ENCODE peak calls at places on chromosomes 12 and 14, in six cellular contexts. K is AML-193; W is effector memory CD8-positive, alpha-beta T cell; X is stimulated activated CD4-positive, alpha-beta T cell treated with anti-CD3 and anti-CD28 coated beads, Interleukin-1b, Interleukin-23, amount 100 ng/mL, for 24 hours; Q is NAMALWA; R is effector CD4-positive, alpha-beta T cell. D is an unnamed sample.

GRCh38 chr14:26598081-26598671 is 343 bp upstream of the NOVA1 start:
- DNase-seq in K (no peak), Q (no peak), R (no peak), W (no peak), X (no peak), D (peak)

GRCh38 chr12:63353559-63353958 is 202.6 kb upstream of the AVPR1A start:
- DNase-seq in X (no peak), W (no peak), K (no peak), R (no peak), Q (peak), D (no peak)

GRCh38 chr14:93975791-93976476 is 436 bp downstream of the ASB2 start:
- DNase-seq in Q (peak), X (no peak), R (no peak), W (no peak), K (no peak), D (peak)

GRCh38 chr14:75046899-75047298 is 4.4 kb downstream of the MLH3 start:
- DNase-seq in Q (no peak), W (no peak), X (no peak), R (no peak), K (no peak), D (no peak)

GRCh38 chr12:13945641-13946040 is 35.8 kb downstream of the GRIN2B start:
- DNase-seq in X (no peak), W (no peak), R (no peak), K (no peak), Q (no peak), D (no peak)

GRCh38 chr12:69338120-69338859 is 9.9 kb upstream of the LYZ start:
- DNase-seq in W (no peak), Q (peak), K (peak), R (no peak), X (no peak), D (peak)

GRCh38 chr12:99057670-99058069 is 412.6 kb downstream of the APAF1 start:
- DNase-seq in X (no peak), Q (no peak), R (no peak), W (no peak), K (no peak), D (no peak)

GRCh38 chr12:879641-880040 is 69.9 kb downstream of the RAD52 start:
- DNase-seq in K (no peak), R (no peak), W (no peak), X (no peak), Q (no peak), D (no peak)

GRCh38 chr12:6231359-6232268 is 31.4 kb downstream of the CD9 start:
- DNase-seq in Q (no peak), R (no peak), W (no peak), X (no peak), K (no peak), D (no peak)

GRCh38 chr12:82848846-82849245 is 162.1 kb downstream of the TMTC2 start:
- DNase-seq in Q (no peak), R (no peak), W (no peak), X (no peak), K (no peak), D (no peak)

GRCh38 chr14:51419685-51420084 is 179.6 kb downstream of the TMX1 start:
- DNase-seq in Q (peak), W (peak), R (peak), K (no peak), X (no peak), D (no peak)

GRCh38 chr12:130870442-130871285 is 1.2 kb upstream of the RAN start:
- DNase-seq in W (peak), R (peak), K (peak), X (peak), Q (peak), D (peak)

GRCh38 chr14:72699852-72700257 is 194.0 kb downstream of the DPF3 start:
- DNase-seq in Q (no peak), R (no peak), X (no peak), W (no peak), K (peak), D (peak)

GRCh38 chr14:93935213-93935612 is 8.1 kb downstream of the FAM181A start:
- DNase-seq in K (no peak), X (no peak), W (no peak), R (no peak), Q (no peak), D (no peak)

GRCh38 chr12:40794087-40794486 is 101.8 kb downstream of the CNTN1 start:
- DNase-seq in R (no peak), Q (no peak), W (no peak), K (no peak), X (no peak), D (no peak)

GRCh38 chr14:104358528-104359300 is 220.3 kb downstream of the KIF26A start:
- DNase-seq in Q (no peak), R (no peak), K (no peak), W (no peak), X (no peak), D (no peak)

GRCh38 chr12:66423290-66423689 is 121.0 kb downstream of the HELB start:
- DNase-seq in X (no peak), Q (no peak), K (no peak), W (no peak), R (no peak), D (no peak)

GRCh38 chr12:109723311-109723791 is 9.7 kb downstream of the FAM222A start:
- DNase-seq in W (no peak), Q (no peak), X (no peak), R (no peak), K (no peak), D (no peak)

GRCh38 chr14:87869619-87870583 is 123.1 kb downstream of the GALC start:
- DNase-seq in W (no peak), K (no peak), Q (no peak), R (no peak), X (no peak), D (no peak)

GRCh38 chr12:118946256-118946655 is 35.1 kb upstream of the SRRM4 start:
- DNase-seq in R (no peak), W (no peak), X (no peak), Q (no peak), K (no peak), D (no peak)

GRCh38 chr12:74490390-74491064 is 47.1 kb upstream of the ATXN7L3B start:
- DNase-seq in R (no peak), K (no peak), X (no peak), W (no peak), Q (peak), D (no peak)

GRCh38 chr12:7069386-7069785 is 8.9 kb downstream of the C1S start:
- DNase-seq in R (no peak), Q (no peak), W (no peak), X (no peak), K (no peak), D (no peak)

GRCh38 chr14:95998656-95999055 is 40.5 kb upstream of the C14orf132 start:
- DNase-seq in X (no peak), K (no peak), R (no peak), Q (peak), W (no peak), D (no peak)

GRCh38 chr14:20610002-20610765 is 19.0 kb upstream of the RNASE12 start:
- DNase-seq in R (peak), Q (peak), K (peak), X (peak), W (peak), D (peak)

GRCh38 chr12:95096378-95096777 is 23.0 kb upstream of the NR2C1 start:
- DNase-seq in Q (no peak), K (no peak), X (no peak), W (no peak), R (no peak), D (no peak)

GRCh38 chr12:5580911-5581488 is 149.1 kb downstream of the NTF3 start:
- DNase-seq in R (no peak), X (no peak), Q (no peak), W (no peak), K (no peak), D (no peak)

GRCh38 chr14:52351561-52352491 is 37.7 kb downstream of the PTGER2 start:
- DNase-seq in Q (no peak), R (no peak), W (peak), K (no peak), X (no peak), D (no peak)

GRCh38 chr14:67738740-67739504 is 37.2 kb downstream of the RDH12 start:
- DNase-seq in X (no peak), W (peak), Q (no peak), R (no peak), K (no peak), D (no peak)

GRCh38 chr12:2239376-2240010 is 186.7 kb downstream of the CACNA1C start:
- DNase-seq in R (no peak), K (no peak), Q (no peak), W (no peak), X (no peak), D (no peak)

GRCh38 chr12:93569656-93570551 is 2.6 kb upstream of the SOCS2 start:
- DNase-seq in W (peak), K (peak), Q (peak), R (peak), X (peak), D (peak)

GRCh38 chr14:57057803-57058202 is 210.9 kb downstream of the EXOC5 start:
- DNase-seq in Q (no peak), R (no peak), X (no peak), K (no peak), W (no peak), D (no peak)

GRCh38 chr14:54564071-54564798 is 2.7 kb upstream of the SAMD4A start:
- DNase-seq in W (no peak), Q (peak), R (no peak), K (peak), X (no peak), D (peak)

GRCh38 chr12:24848941-24849477 is 99.9 kb downstream of the BCAT1 start:
- DNase-seq in R (no peak), W (no peak), K (no peak), X (no peak), Q (no peak), D (no peak)

GRCh38 chr12:93563807-93564538 is 8.5 kb upstream of the SOCS2 start:
- DNase-seq in W (no peak), X (no peak), K (no peak), Q (peak), R (no peak), D (peak)

GRCh38 chr12:32445356-32445755 is 46.0 kb downstream of the FGD4 start:
- DNase-seq in K (no peak), R (no peak), Q (no peak), W (no peak), X (no peak), D (no peak)

GRCh38 chr12:127770123-127770522 is 496.8 kb upstream of the TMEM132C start:
- DNase-seq in X (no peak), Q (no peak), K (no peak), R (no peak), W (no peak), D (no peak)

GRCh38 chr12:103673891-103674375 is 86.9 kb downstream of the STAB2 start:
- DNase-seq in X (no peak), R (no peak), Q (no peak), K (no peak), W (no peak), D (no peak)

GRCh38 chr12:114185036-114185435 is 218.9 kb upstream of the RBM19 start:
- DNase-seq in X (no peak), Q (no peak), R (no peak), K (no peak), W (no peak), D (no peak)

D was measured in Kasumi-1.